ENCODE peak calls at places on chromosomes 7 and 10, in six cellular contexts. Z is tibial artery, S is cardiac muscle cell, U is brain microvascular endothelial cell, Y is ovary, D is lung. J is an unnamed sample.

GRCh38 chr7:135238112-135238744 is 4.6 kb downstream of the STRA8 start:
- DNase-seq in S (no peak), U (no peak), D (peak; percentile 15), Z (no peak), Y (no peak), J (no peak)

GRCh38 chr7:137449016-137449415 is 105.5 kb upstream of the PTN start:
- DNase-seq in D (no peak), S (no peak), Y (no peak), Z (no peak), U (no peak), J (no peak)

GRCh38 chr10:63264852-63265617 is 131.9 kb downstream of the NRBF2 start:
- DNase-seq in S (peak; percentile 56), U (peak; percentile 43), D (no peak), Y (peak; percentile 24), Z (no peak), J (peak; percentile 48)

GRCh38 chr7:46534593-46535271 is 613.7 kb upstream of the IGFBP3 start:
- DNase-seq in Y (no peak), S (peak; percentile 18), U (peak; percentile 99), Z (peak; percentile 72), D (no peak), J (no peak)

GRCh38 chr7:80186721-80187120 is 52.1 kb downstream of the GNAI1 start:
- DNase-seq in Z (no peak), U (no peak), Y (no peak), S (no peak), D (no peak), J (no peak)

GRCh38 chr10:118595598-118596425 is at the start of gene PRLHR:
- DNase-seq in Y (peak; percentile 18), S (peak; percentile 89), Z (peak; percentile 63), D (no peak), U (peak; percentile 13), J (peak; percentile 87)

GRCh38 chr7:148397985-148398384 is 192.6 kb upstream of the C7orf33 start:
- DNase-seq in U (no peak), Y (no peak), S (no peak), Z (no peak), D (no peak), J (no peak)

GRCh38 chr7:24870766-24871165 is 109.2 kb downstream of the OSBPL3 start:
- DNase-seq in Y (no peak), S (no peak), D (no peak), Z (no peak), U (no peak), J (no peak)

GRCh38 chr10:75999515-76000209 is 568.2 kb downstream of the LRMDA start:
- DNase-seq in U (no peak), Y (no peak), D (no peak), Z (no peak), S (no peak), J (no peak)

GRCh38 chr7:37320840-37321468 is 127.7 kb downstream of the ELMO1 start:
- DNase-seq in S (no peak), Z (no peak), D (no peak), U (no peak), Y (no peak), J (peak; percentile 55)

GRCh38 chr7:154592392-154592791 is 410.5 kb downstream of the PAXIP1 start:
- DNase-seq in U (no peak), D (peak; percentile 15), Z (no peak), Y (no peak), S (no peak), J (no peak)

GRCh38 chr7:142808802-142809583 is 38.2 kb downstream of the PRSS2 start:
- DNase-seq in D (no peak), Z (no peak), S (no peak), Y (no peak), U (peak; percentile 90), J (no peak)

GRCh38 chr7:135510603-135511183 is 791 bp upstream of the CNOT4 start:
- DNase-seq in Z (no peak), U (peak; percentile 12), Y (no peak), D (no peak), S (no peak), J (no peak)

GRCh38 chr10:100100651-100101525 is 19.2 kb upstream of the CPN1 start:
- DNase-seq in S (no peak), U (peak; percentile 25), D (no peak), Z (no peak), Y (no peak), J (peak; percentile 27)

GRCh38 chr7:157690058-157690832 is 353.4 kb downstream of the DNAJB6 start:
- DNase-seq in U (peak; percentile 12), Y (no peak), D (no peak), S (no peak), Z (peak; percentile 44), J (peak; percentile 20)

GRCh38 chr7:87312215-87312865 is 33.1 kb upstream of the CROT start:
- DNase-seq in S (peak; percentile 61), D (peak; percentile 57), Z (no peak), Y (peak; percentile 24), U (peak; percentile 46), J (peak; percentile 60)

GRCh38 chr10:11595395-11595692 is 16.1 kb downstream of the USP6NL start:
- DNase-seq in Y (no peak), S (no peak), D (no peak), Z (no peak), U (peak; percentile 73), J (no peak)

GRCh38 chr7:78433421-78433820 is 634.8 kb downstream of the PHTF2 start:
- DNase-seq in Y (no peak), Z (no peak), S (no peak), U (no peak), D (no peak), J (no peak)

GRCh38 chr10:130914377-130914776 is 397.1 kb downstream of the TCERG1L start:
- DNase-seq in Y (no peak), D (no peak), Z (no peak), U (no peak), S (no peak), J (no peak)

GRCh38 chr7:70693690-70694356 is 438.1 kb upstream of the GALNT17 start:
- DNase-seq in Y (peak; percentile 67), D (peak; percentile 68), S (peak; percentile 81), Z (peak; percentile 88), U (peak; percentile 10), J (peak; percentile 81)

GRCh38 chr7:38889079-38889478 is 19.9 kb downstream of the VPS41 start:
- DNase-seq in D (no peak), Y (no peak), S (no peak), U (no peak), Z (no peak), J (no peak)

GRCh38 chr10:101536800-101537199 is 51.3 kb downstream of the POLL start:
- DNase-seq in S (peak; percentile 47), D (no peak), Y (no peak), Z (no peak), U (no peak), J (no peak)

GRCh38 chr7:4261038-4261960 is 420.8 kb upstream of the FOXK1 start:
- DNase-seq in D (no peak), Y (no peak), S (no peak), Z (no peak), U (no peak), J (no peak)

GRCh38 chr10:42975558-42976352 is 101.1 kb upstream of the RET start:
- DNase-seq in Y (peak; percentile 3), D (no peak), U (no peak), S (no peak), Z (peak; percentile 51), J (peak; percentile 33)

DNA sequence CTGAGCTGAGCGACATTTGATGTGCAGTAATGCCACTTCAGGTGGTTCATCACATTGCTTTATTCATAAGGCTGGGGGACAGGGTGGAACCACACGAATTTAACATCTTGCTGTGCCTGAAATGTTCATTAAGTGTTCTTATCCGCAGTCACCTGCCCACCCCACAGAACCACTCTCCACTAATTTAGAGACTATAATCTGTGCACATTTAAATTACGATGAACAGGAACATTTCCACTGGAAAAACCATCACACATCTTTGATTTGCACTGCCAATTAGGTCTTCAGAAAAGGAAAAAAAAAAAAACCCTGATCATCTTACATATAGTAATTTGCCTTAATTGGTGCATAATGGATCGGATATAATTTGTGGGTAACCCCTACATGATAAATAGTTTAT is 2.3 kb downstream of the CDCA7L start:
- DNase-seq in Y (no peak), U (no peak), S (no peak), D (no peak), Z (no peak), J (no peak)
- H3K4me3 ChIP-seq in Y (no peak overlapping the region), U (no peak overlapping the region), S (no peak overlapping the region), D (no peak overlapping the region), Z (no peak overlapping the region), J (no peak overlapping the region)

GRCh38 chr10:112715581-112715980 is 234.5 kb upstream of the TCF7L2 start:
- DNase-seq in S (no peak), D (no peak), Y (no peak), U (no peak), Z (no peak), J (no peak)

GRCh38 chr10:112712536-112712935 is 237.5 kb upstream of the TCF7L2 start:
- DNase-seq in Z (no peak), U (no peak), Y (no peak), D (no peak), S (no peak), J (no peak)

GRCh38 chr10:112716924-112717348 is 233.1 kb upstream of the TCF7L2 start:
- DNase-seq in S (no peak), U (peak; percentile 58), Z (no peak), D (no peak), Y (no peak), J (no peak)

GRCh38 chr10:112713411-112713810 is 236.6 kb upstream of the TCF7L2 start:
- DNase-seq in D (no peak), U (no peak), Z (no peak), Y (no peak), S (no peak), J (no peak)

GRCh38 chr10:112716076-112716475 is 234.0 kb upstream of the TCF7L2 start:
- DNase-seq in D (no peak), S (no peak), U (no peak), Z (no peak), Y (no peak), J (no peak)
- H3K27ac ChIP-seq in D (no peak overlapping the region), S (no peak overlapping the region), U (no peak overlapping the region), Z (no peak overlapping the region), Y (no peak overlapping the region), J (no peak overlapping the region)

GRCh38 chr10:87090779-87091178 is 3.9 kb downstream of the GLUD1 start:
- DNase-seq in S (no peak), U (no peak), Z (no peak), Y (no peak), D (no peak), J (no peak)
- H3K4me3 ChIP-seq in S (no peak overlapping the region), U (no peak overlapping the region), Z (no peak overlapping the region), Y (no peak overlapping the region), D (no peak overlapping the region), J (no peak overlapping the region)

DNA sequence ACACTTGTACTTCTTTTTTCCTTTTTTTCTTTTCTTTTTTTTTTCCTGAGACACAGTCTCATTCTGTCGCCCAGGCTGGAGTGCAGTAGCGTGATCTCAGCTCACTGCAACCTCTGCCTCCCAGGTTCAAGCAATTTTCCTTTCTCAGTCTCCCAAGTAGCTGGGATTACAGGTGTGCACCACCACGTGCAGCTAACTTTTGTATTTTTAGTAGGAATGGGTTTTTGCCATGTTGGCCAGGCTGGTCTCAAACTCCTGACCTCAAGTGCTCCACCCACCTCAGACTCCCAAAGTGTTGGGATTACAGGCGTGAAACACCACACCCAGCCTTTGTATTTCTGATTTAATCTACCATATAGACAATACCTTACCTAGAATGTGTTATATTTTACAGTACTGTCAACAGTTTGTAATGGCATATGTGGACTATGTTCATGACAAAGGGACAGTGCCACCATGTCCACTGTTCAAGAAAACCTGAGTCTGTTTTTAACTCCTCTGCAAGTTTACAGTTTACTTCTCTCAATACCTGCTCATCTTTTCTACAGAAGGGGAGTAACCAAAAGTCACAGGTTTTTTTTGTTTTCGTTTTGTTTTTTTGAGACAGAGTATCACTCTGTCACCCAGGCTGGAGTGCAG is 223.8 kb upstream of the KLF14 start:
- DNase-seq in S (no peak), D (no peak), Z (no peak), U (no peak), Y (no peak), J (no peak)
- H3K27ac ChIP-seq in S (no peak overlapping the region), D (no peak overlapping the region), Z (no peak overlapping the region), U (no peak overlapping the region), Y (no peak overlapping the region), J (no peak overlapping the region)

J was measured in WERI-Rb-1.